ENCODE peak calls at places on chromosomes 16 and 17, in four cellular contexts. C, K, G and V are unnamed samples.

GRCh38 chr16:87348616-87349157 is 31.5 kb upstream of the C16orf95 start:
- DNase-seq in C (no peak), K (no peak), G (no peak), V (no peak)

GRCh38 chr17:32479074-32479617 is 7.6 kb upstream of the CDK5R1 start:
- DNase-seq in C (no peak), K (no peak), G (no peak), V (no peak)

GRCh38 chr17:70307430-70307829 is 138.1 kb downstream of the KCNJ2 start:
- DNase-seq in C (no peak), K (no peak), G (no peak), V (no peak)

GRCh38 chr16:72934661-72935403 is 113.1 kb downstream of the ZFHX3 start:
- DNase-seq in C (no peak), K (no peak), G (no peak), V (no peak)

GRCh38 chr17:681738-682137 is 32.9 kb downstream of the VPS53 start:
- DNase-seq in C (no peak), K (no peak), G (no peak), V (no peak)

GRCh38 chr16:4505356-4506153 is 29.4 kb downstream of the HMOX2 start:
- DNase-seq in C (no peak), K (no peak), G (peak), V (no peak)

GRCh38 chr16:67456383-67457140 is 24.4 kb downstream of the ATP6V0D1 start:
- DNase-seq in C (no peak), K (no peak), G (no peak), V (peak)

GRCh38 chr17:63399856-63400255 is 46.2 kb downstream of the CYB561 start:
- DNase-seq in C (no peak), K (no peak), G (no peak), V (no peak)

GRCh38 chr17:63337579-63337978 is 108.5 kb downstream of the CYB561 start:
- DNase-seq in C (no peak), K (no peak), G (no peak), V (no peak)

GRCh38 chr16:20409398-20410152 is at the start of gene ACSM5:
- DNase-seq in C (no peak), K (peak), G (no peak), V (no peak)

GRCh38 chr17:69539274-69539673 is 124.8 kb downstream of the MAP2K6 start:
- DNase-seq in C (no peak), K (no peak), G (no peak), V (no peak)

GRCh38 chr16:35561346-35561745 is 2101.9 kb downstream of the TP53TG3F start:
- DNase-seq in C (no peak), K (no peak), G (no peak), V (no peak)

GRCh38 chr17:33976816-33977215 is 278.3 kb upstream of the CCL2 start:
- DNase-seq in C (no peak), K (no peak), G (no peak), V (no peak)

GRCh38 chr17:38921756-38922411 is 3.5 kb upstream of the LASP1NB start:
- DNase-seq in C (no peak), K (no peak), G (no peak), V (no peak)

GRCh38 chr17:74332017-74332650 is 6.1 kb downstream of the KIF19 start:
- DNase-seq in C (no peak), K (no peak), G (no peak), V (no peak)

GRCh38 chr16:22005746-22006145 is 2.2 kb upstream of the MOSMO start:
- DNase-seq in C (no peak), K (no peak), G (no peak), V (no peak)

GRCh38 chr16:88940196-88941050 is 36.6 kb downstream of the CBFA2T3 start:
- DNase-seq in C (no peak), K (no peak), G (no peak), V (peak)

GRCh38 chr17:6523330-6523729 is 33.0 kb downstream of the PITPNM3 start:
- DNase-seq in C (no peak), K (peak), G (no peak), V (no peak)

GRCh38 chr16:61836804-61837398 is 199.3 kb downstream of the CDH8 start:
- DNase-seq in C (no peak), K (no peak), G (no peak), V (no peak)

GRCh38 chr16:6684076-6684673 is 648.5 kb upstream of the RBFOX1 start:
- DNase-seq in C (peak), K (peak), G (no peak), V (no peak)

DNA sequence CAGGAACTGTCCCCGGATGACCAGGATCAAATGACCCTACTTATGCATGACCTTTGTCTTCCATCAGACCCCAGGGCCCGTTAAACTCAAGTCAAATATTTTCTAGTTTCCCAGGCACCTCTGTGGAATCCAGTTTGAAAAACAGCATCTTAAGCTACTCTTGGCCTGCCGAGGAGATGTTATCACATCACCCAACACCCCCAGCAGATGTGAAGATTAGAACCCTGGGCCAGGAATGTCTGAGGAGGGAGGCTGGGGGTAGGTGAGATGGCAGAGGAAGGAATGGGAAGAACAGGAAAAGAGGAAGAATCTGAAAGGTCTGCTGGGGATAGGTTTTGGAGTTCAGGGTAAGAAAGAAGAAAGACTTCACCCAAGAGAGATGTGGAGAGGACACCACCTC is 79.2 kb downstream of the AXIN2 start:
- DNase-seq in C (no peak), K (no peak), G (no peak), V (no peak)
- TF ChIP-seq ETV6 in C (no peak), K (no peak), G (no peak), V (no peak)

GRCh38 chr17:48037036-48037881 is at the start of gene COPZ2:
- DNase-seq in C (no peak), K (peak), G (no peak), V (peak)

GRCh38 chr17:48043171-48043570 is 5.0 kb upstream of the NFE2L1 start:
- DNase-seq in C (no peak), K (no peak), G (no peak), V (no peak)

GRCh38 chr17:48038687-48039086 is 1.1 kb upstream of the COPZ2 start:
- DNase-seq in C (no peak), K (no peak), G (no peak), V (no peak)

GRCh38 chr17:48036693-48037035 is 933 bp downstream of the COPZ2 start:
- DNase-seq in C (peak), K (no peak), G (no peak), V (no peak)

GRCh38 chr17:48037924-48038323 is 327 bp upstream of the COPZ2 start:
- DNase-seq in C (no peak), K (no peak), G (no peak), V (no peak)
- TF ChIP-seq ETV6 in C (no peak), K (no peak), G (no peak), V (no peak)

GRCh38 chr17:75814900-75815373 is 29.3 kb downstream of the UNC13D start:
- DNase-seq in C (no peak), K (no peak), G (no peak), V (no peak)
- TF ChIP-seq ETV6 in C (no peak), K (no peak), G (no peak), V (no peak)

DNA sequence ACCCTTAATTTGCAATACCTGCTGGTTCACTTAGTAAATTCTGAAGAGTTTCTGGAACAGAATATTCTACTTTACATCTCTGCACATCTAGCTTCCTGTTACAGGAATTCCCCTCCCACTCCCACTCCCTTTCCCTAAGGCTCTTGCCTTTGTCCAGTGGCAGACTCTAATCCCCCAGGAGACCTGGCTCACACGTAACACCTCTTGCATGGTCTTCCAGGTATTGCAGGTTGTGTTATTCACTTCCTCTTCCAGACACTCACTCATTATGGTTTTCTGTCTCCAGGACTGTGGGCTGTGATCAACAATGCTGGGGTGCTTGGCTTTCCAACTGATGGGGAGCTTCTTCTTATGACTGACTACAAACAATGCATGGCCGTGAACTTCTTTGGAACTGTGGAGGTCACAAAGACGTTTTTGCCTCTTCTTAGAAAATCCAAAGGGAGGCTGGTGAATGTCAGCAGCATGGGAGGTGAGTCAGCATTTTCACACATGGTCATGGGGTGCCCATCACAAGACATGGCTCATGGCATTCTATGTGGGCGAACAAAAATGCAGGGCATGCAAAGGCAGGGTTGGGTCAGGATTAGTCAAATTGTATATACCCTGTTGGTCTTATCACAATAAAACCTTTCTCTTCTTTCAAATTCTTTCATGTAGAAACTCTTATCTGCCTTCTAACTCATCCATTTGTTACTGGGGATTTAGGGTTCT is 35.8 kb downstream of the HSD17B2 start:
- DNase-seq in C (no peak), K (no peak), G (no peak), V (no peak)
- TF ChIP-seq ETV6 in C (no peak), K (no peak), G (no peak), V (no peak)